ENCODE peak calls at places on chromosomes 5 and 9, in nine cellular contexts. R is RCC 7860; B is cardiac muscle cell; I is tibial artery; K is activated CD8-positive, alpha-beta memory T cell treated with anti-CD3 and anti-CD28 coated beads for 48 hours; H is heart right ventricle; W is T-cell; O is activated T-helper 1 cell treated with anti-CD3 and anti-CD28 coated beads, Interleukin-12 subunit alpha, Interleukin-12 subunit beta, Interleukin-2, Interleukin-4 antibody, amounts not matched to agents 30 ng/mL and 10 ng/mL and 1 ng/mL, durations not matched to agents 14 hours and 24 hours and 36 hours; A is iPS DF 19.7. S is an unnamed sample.

GRCh38 chr9:76374702-76375543 is 19.3 kb downstream of the RFK start:
- DNase-seq in W (no peak), H (peak; percentile 78), I (no peak), K (no peak), B (peak; percentile 88), O (no peak), R (peak; percentile 82), A (no peak), S (peak; percentile 96)

GRCh38 chr9:106432631-106433030 is 430.3 kb upstream of the ZNF462 start:
- DNase-seq in K (no peak), B (no peak), R (no peak), W (no peak), I (no peak), A (no peak), O (no peak), H (no peak), S (no peak)

GRCh38 chr5:8686707-8687106 is 817.8 kb downstream of the MTRR start:
- DNase-seq in K (no peak), A (no peak), R (no peak), B (no peak), W (no peak), O (no peak), I (no peak), H (no peak), S (no peak)

GRCh38 chr5:171755354-171755821 is 30.2 kb upstream of the SMIM23 start:
- DNase-seq in H (no peak), K (no peak), R (no peak), I (peak; percentile 62), B (no peak), O (no peak), W (no peak), A (no peak), S (no peak)

GRCh38 chr5:156330141-156330870 is 3.3 kb downstream of the SGCD start:
- DNase-seq in H (no peak), I (no peak), O (no peak), W (no peak), K (no peak), R (no peak), A (no peak), B (no peak), S (no peak)

GRCh38 chr9:37508135-37508833 is 22.5 kb downstream of the POLR1E start:
- DNase-seq in I (no peak), A (no peak), K (no peak), W (no peak), H (no peak), R (no peak), B (no peak), O (no peak), S (no peak)

GRCh38 chr9:134662143-134662876 is 20.7 kb downstream of the COL5A1 start:
- DNase-seq in H (peak; percentile 68), B (peak; percentile 97), I (peak; percentile 89), K (no peak), W (no peak), O (no peak), A (no peak), R (peak; percentile 66), S (peak; percentile 86)

GRCh38 chr9:92714016-92714415 is 44.1 kb upstream of the IPPK start:
- DNase-seq in A (no peak), B (no peak), K (no peak), R (no peak), I (no peak), H (no peak), W (no peak), O (no peak), S (no peak)

GRCh38 chr5:39415186-39415585 is 9.6 kb downstream of the DAB2 start:
- DNase-seq in O (no peak), A (no peak), K (no peak), W (no peak), B (no peak), I (no peak), H (no peak), R (no peak), S (no peak)

GRCh38 chr9:106892632-106893031 is 29.7 kb downstream of the ZNF462 start:
- DNase-seq in K (no peak), A (peak; percentile 85), I (no peak), W (no peak), H (peak; percentile 41), O (no peak), R (peak; percentile 98), B (peak; percentile 64), S (peak; percentile 99)

GRCh38 chr5:16579142-16579541 is 37.7 kb downstream of the RETREG1 start:
- DNase-seq in H (peak; percentile 33), B (peak; percentile 43), A (no peak), K (no peak), O (no peak), I (no peak), R (no peak), W (no peak), S (no peak)

GRCh38 chr5:63401434-63402046 is 560.7 kb downstream of the HTR1A start:
- DNase-seq in I (no peak), O (no peak), R (peak; percentile 5), H (peak; percentile 54), A (peak; percentile 15), B (peak; percentile 76), K (no peak), W (no peak), S (peak; percentile 36)

GRCh38 chr5:161400583-161400982 is 145.9 kb downstream of the GABRB2 start:
- DNase-seq in I (no peak), H (no peak), K (no peak), A (no peak), O (no peak), B (no peak), W (no peak), R (no peak), S (no peak)

GRCh38 chr5:13625616-13626198 is 318.8 kb downstream of the DNAH5 start:
- DNase-seq in H (no peak), W (no peak), I (no peak), K (no peak), A (no peak), R (no peak), B (no peak), O (no peak), S (no peak)

GRCh38 chr5:146302428-146302827 is 36.2 kb upstream of the POU4F3 start:
- DNase-seq in I (no peak), H (no peak), K (no peak), B (no peak), A (no peak), W (no peak), O (no peak), R (no peak), S (no peak)

GRCh38 chr5:73519531-73520283 is 21.5 kb downstream of the BTF3 start:
- DNase-seq in R (peak; percentile 55), A (peak; percentile 70), O (peak; percentile 70), K (peak; percentile 23), H (peak; percentile 63), W (peak; percentile 50), I (no peak), B (peak; percentile 82), S (peak; percentile 84)

GRCh38 chr5:122126711-122127385 is 2.5 kb upstream of the ZNF474 start:
- DNase-seq in R (no peak), H (no peak), I (peak; percentile 69), A (no peak), O (no peak), W (no peak), K (no peak), B (peak; percentile 18), S (no peak)

GRCh38 chr9:105751761-105752160 is 57.4 kb downstream of the TMEM38B start:
- DNase-seq in A (no peak), B (no peak), W (no peak), K (no peak), H (no peak), I (no peak), O (no peak), R (no peak), S (no peak)

GRCh38 chr9:89786650-89787049 is 181.8 kb downstream of the GADD45G start:
- DNase-seq in A (no peak), B (no peak), I (no peak), K (no peak), H (peak; percentile 46), R (no peak), W (no peak), O (no peak), S (no peak)

GRCh38 chr9:79962836-79963235 is 391.1 kb downstream of the TLE4 start:
- DNase-seq in H (no peak), R (no peak), W (no peak), O (no peak), K (no peak), I (no peak), A (peak; percentile 38), B (no peak), S (no peak)

GRCh38 chr5:16493261-16493660 is 27.7 kb upstream of the ZNF622 start:
- DNase-seq in A (no peak), O (no peak), R (no peak), W (no peak), K (no peak), B (no peak), I (no peak), H (no peak), S (no peak)

GRCh38 chr9:76542360-76542759 is 83.4 kb downstream of the GCNT1 start:
- DNase-seq in W (no peak), A (no peak), R (no peak), O (no peak), K (no peak), B (no peak), H (no peak), I (no peak), S (peak; percentile 76)

GRCh38 chr9:37381094-37381741 is 41.3 kb upstream of the GRHPR start:
- DNase-seq in K (no peak), O (no peak), R (no peak), I (no peak), A (no peak), H (no peak), B (no peak), W (no peak), S (no peak)

GRCh38 chr5:6700074-6700685 is 13.1 kb upstream of the TENT4A start:
- DNase-seq in K (no peak), H (no peak), A (no peak), B (no peak), I (no peak), W (no peak), R (no peak), O (no peak), S (no peak)

GRCh38 chr9:138082918-138083636 is 205.5 kb downstream of the CACNA1B start:
- DNase-seq in H (no peak), I (peak; percentile 41), O (no peak), K (no peak), R (no peak), B (no peak), W (no peak), A (no peak), S (no peak)

S was measured in A172.